ENCODE peak calls at places on chromosomes 1 and 21, in four cellular contexts. One of them, this sample, is unnamed.

GRCh38 chr1:230057681-230058565 is 9.1 kb upstream of the GALNT2 start:
- DNase-seq in effector CD8-positive, alpha-beta T cell: no peak
- DNase-seq in stimulated activated CD4-positive, alpha-beta T cell treated with anti-CD3 and anti-CD28 coated beads, Interleukin-1b, Interleukin-23, amount 100 ng/mL, for 24 hours: no peak
- DNase-seq in lower lobe of right lung: no peak
- DNase-seq in this sample: no peak

GRCh38 chr21:41751621-41752020 is 15.2 kb downstream of the RIPK4 start:
- DNase-seq in stimulated activated CD4-positive, alpha-beta T cell treated with anti-CD3 and anti-CD28 coated beads, Interleukin-1b, Interleukin-23, amount 100 ng/mL, for 24 hours: no peak
- DNase-seq in lower lobe of right lung: peak; percentile 81
- DNase-seq in effector CD8-positive, alpha-beta T cell: no peak
- DNase-seq in this sample: no peak

GRCh38 chr1:27687906-27688305 is 15.9 kb upstream of the IFI6 start:
- DNase-seq in effector CD8-positive, alpha-beta T cell: no peak
- DNase-seq in lower lobe of right lung: no peak
- DNase-seq in stimulated activated CD4-positive, alpha-beta T cell treated with anti-CD3 and anti-CD28 coated beads, Interleukin-1b, Interleukin-23, amount 100 ng/mL, for 24 hours: no peak
- DNase-seq in this sample: no peak

GRCh38 chr1:69246721-69247120 is 321.0 kb upstream of the LRRC7 start:
- DNase-seq in stimulated activated CD4-positive, alpha-beta T cell treated with anti-CD3 and anti-CD28 coated beads, Interleukin-1b, Interleukin-23, amount 100 ng/mL, for 24 hours: no peak
- DNase-seq in effector CD8-positive, alpha-beta T cell: no peak
- DNase-seq in lower lobe of right lung: no peak
- DNase-seq in this sample: no peak

GRCh38 chr1:209443975-209444651 is 139.4 kb upstream of the CAMK1G start:
- DNase-seq in effector CD8-positive, alpha-beta T cell: no peak
- DNase-seq in lower lobe of right lung: no peak
- DNase-seq in stimulated activated CD4-positive, alpha-beta T cell treated with anti-CD3 and anti-CD28 coated beads, Interleukin-1b, Interleukin-23, amount 100 ng/mL, for 24 hours: no peak
- DNase-seq in this sample: no peak

GRCh38 chr21:27954806-27955205 is 987.9 kb upstream of the ADAMTS5 start:
- DNase-seq in stimulated activated CD4-positive, alpha-beta T cell treated with anti-CD3 and anti-CD28 coated beads, Interleukin-1b, Interleukin-23, amount 100 ng/mL, for 24 hours: no peak
- DNase-seq in lower lobe of right lung: no peak
- DNase-seq in effector CD8-positive, alpha-beta T cell: no peak
- DNase-seq in this sample: no peak

GRCh38 chr1:225940385-225941151 is 452 bp downstream of the LEFTY2 start:
- DNase-seq in lower lobe of right lung: no peak
- DNase-seq in effector CD8-positive, alpha-beta T cell: no peak
- DNase-seq in stimulated activated CD4-positive, alpha-beta T cell treated with anti-CD3 and anti-CD28 coated beads, Interleukin-1b, Interleukin-23, amount 100 ng/mL, for 24 hours: no peak
- DNase-seq in this sample: no peak

GRCh38 chr1:165897326-165898303 is 70.2 kb downstream of the UCK2 start:
- DNase-seq in stimulated activated CD4-positive, alpha-beta T cell treated with anti-CD3 and anti-CD28 coated beads, Interleukin-1b, Interleukin-23, amount 100 ng/mL, for 24 hours: no peak
- DNase-seq in lower lobe of right lung: no peak
- DNase-seq in effector CD8-positive, alpha-beta T cell: no peak
- DNase-seq in this sample: no peak

GRCh38 chr21:45987121-45987711 is 5.6 kb downstream of the COL6A1 start:
- DNase-seq in stimulated activated CD4-positive, alpha-beta T cell treated with anti-CD3 and anti-CD28 coated beads, Interleukin-1b, Interleukin-23, amount 100 ng/mL, for 24 hours: no peak
- DNase-seq in lower lobe of right lung: no peak
- DNase-seq in effector CD8-positive, alpha-beta T cell: no peak
- DNase-seq in this sample: peak; percentile 19

GRCh38 chr1:150295476-150295875 is 1.8 kb downstream of the MRPS21 start:
- DNase-seq in stimulated activated CD4-positive, alpha-beta T cell treated with anti-CD3 and anti-CD28 coated beads, Interleukin-1b, Interleukin-23, amount 100 ng/mL, for 24 hours: no peak
- DNase-seq in effector CD8-positive, alpha-beta T cell: no peak
- DNase-seq in lower lobe of right lung: no peak
- DNase-seq in this sample: no peak

GRCh38 chr1:202762019-202762418 is 46.2 kb downstream of the KDM5B start:
- DNase-seq in effector CD8-positive, alpha-beta T cell: no peak
- DNase-seq in lower lobe of right lung: no peak
- DNase-seq in stimulated activated CD4-positive, alpha-beta T cell treated with anti-CD3 and anti-CD28 coated beads, Interleukin-1b, Interleukin-23, amount 100 ng/mL, for 24 hours: no peak
- DNase-seq in this sample: no peak

This sample was measured in heart left ventricle.